ENCODE peak calls at places on chromosomes 13 and 19, in ten cellular contexts. C, W, Y, D, U, L, F, Z, E and G are unnamed samples.

GRCh38 chr13:79458436-79458835 is 22.5 kb upstream of the NDFIP2 start:
- DNase-seq in C (no peak), W (no peak), Y (no peak), D (no peak), U (no peak), L (no peak), F (no peak), Z (no peak), E (no peak), G (no peak)

GRCh38 chr13:105569816-105570215 is 965.6 kb downstream of the EFNB2 start:
- DNase-seq in C (no peak), W (no peak), Y (no peak), D (no peak), U (no peak), L (no peak), F (no peak), Z (no peak), E (no peak), G (no peak)

GRCh38 chr13:79859756-79860155 is 378.8 kb downstream of the NDFIP2 start:
- DNase-seq in C (no peak), W (no peak), Y (no peak), D (no peak), U (no peak), L (no peak), F (no peak), Z (no peak), E (no peak), G (no peak)

GRCh38 chr19:19475845-19476828 is 39.2 kb downstream of the TSSK6 start:
- DNase-seq in C (no peak), W (peak), Y (peak), D (no peak), U (no peak), L (peak), F (peak), Z (no peak), E (peak), G (no peak)

GRCh38 chr19:45789035-45789786 is 3.4 kb downstream of the DMWD start:
- DNase-seq in C (no peak), W (no peak), Y (no peak), D (no peak), U (no peak), L (no peak), F (no peak), Z (no peak), E (no peak), G (no peak)

GRCh38 chr13:42215578-42216421 is 56.2 kb upstream of the AKAP11 start:
- DNase-seq in C (no peak), W (peak), Y (peak), D (no peak), U (no peak), L (no peak), F (peak), Z (no peak), E (peak), G (no peak)

GRCh38 chr13:44437356-44438233 is 64.0 kb downstream of the SERP2 start:
- DNase-seq in C (no peak), W (peak), Y (peak), D (peak), U (peak), L (no peak), F (peak), Z (no peak), E (peak), G (no peak)

GRCh38 chr19:43408043-43408442 is 6.6 kb upstream of the TEX101 start:
- DNase-seq in C (no peak), W (no peak), Y (no peak), D (no peak), U (no peak), L (no peak), F (no peak), Z (no peak), E (no peak), G (no peak)

GRCh38 chr13:30396434-30397075 is 25.7 kb upstream of the UBE2L5 start:
- DNase-seq in C (no peak), W (no peak), Y (no peak), D (peak), U (no peak), L (no peak), F (no peak), Z (no peak), E (peak), G (no peak)

GRCh38 chr19:38039966-38040365 is 133.0 kb downstream of the SIPA1L3 start:
- DNase-seq in C (no peak), W (no peak), Y (no peak), D (peak), U (no peak), L (peak), F (no peak), Z (no peak), E (peak), G (peak)

GRCh38 chr13:104414771-104415170 is 1348.6 kb upstream of the SLC10A2 start:
- DNase-seq in C (no peak), W (no peak), Y (peak), D (no peak), U (no peak), L (no peak), F (no peak), Z (no peak), E (no peak), G (no peak)

GRCh38 chr13:53217221-53217620 is 188.6 kb downstream of the OLFM4 start:
- DNase-seq in C (no peak), W (no peak), Y (no peak), D (no peak), U (no peak), L (no peak), F (no peak), Z (no peak), E (no peak), G (no peak)

GRCh38 chr13:87820221-87820620 is 149.1 kb downstream of the SLITRK5 start:
- DNase-seq in C (no peak), W (no peak), Y (no peak), D (no peak), U (no peak), L (no peak), F (peak), Z (no peak), E (no peak), G (no peak)

GRCh38 chr13:54241719-54242118 is 1213.1 kb downstream of the OLFM4 start:
- DNase-seq in C (no peak), W (peak), Y (no peak), D (no peak), U (peak), L (no peak), F (no peak), Z (peak), E (no peak), G (no peak)

GRCh38 chr19:2438178-2438577 is 10.8 kb upstream of the TIMM13 start:
- DNase-seq in C (no peak), W (no peak), Y (no peak), D (no peak), U (no peak), L (no peak), F (no peak), Z (no peak), E (no peak), G (no peak)

GRCh38 chr19:30539315-30539714 is 167.1 kb downstream of the ZNF536 start:
- DNase-seq in C (no peak), W (no peak), Y (no peak), D (no peak), U (no peak), L (no peak), F (no peak), Z (no peak), E (no peak), G (no peak)

GRCh38 chr13:23668557-23668956 is 98.3 kb downstream of the TNFRSF19 start:
- DNase-seq in C (no peak), W (no peak), Y (no peak), D (no peak), U (no peak), L (no peak), F (no peak), Z (no peak), E (no peak), G (no peak)

GRCh38 chr19:42114412-42114811 is 17.8 kb downstream of the POU2F2 start:
- DNase-seq in C (no peak), W (no peak), Y (no peak), D (no peak), U (peak), L (no peak), F (no peak), Z (peak), E (no peak), G (no peak)

GRCh38 chr13:106527806-106528205 is 7.7 kb downstream of the EFNB2 start:
- DNase-seq in C (no peak), W (no peak), Y (peak), D (no peak), U (no peak), L (no peak), F (no peak), Z (no peak), E (no peak), G (no peak)

GRCh38 chr13:95862401-95862800 is 185.5 kb downstream of the DNAJC3 start:
- DNase-seq in C (no peak), W (no peak), Y (no peak), D (no peak), U (no peak), L (no peak), F (no peak), Z (no peak), E (no peak), G (no peak)

GRCh38 chr13:98838776-98839175 is 86.3 kb upstream of the SLC15A1 start:
- DNase-seq in C (no peak), W (no peak), Y (no peak), D (no peak), U (no peak), L (no peak), F (no peak), Z (no peak), E (peak), G (no peak)